ENCODE peak calls at places on chromosomes 16 and 17, in five cellular contexts. One of them, this sample, is unnamed.

GRCh38 chr16:19008770-19009169 is 25.0 kb downstream of the TMC7 start:
- DNase-seq in neural crest cell: no peak
- DNase-seq in left ventricle myocardium inferior: no peak
- DNase-seq in GOT3: no peak
- DNase-seq in activated T-helper 1 cell treated with Interleukin-2 at 50 U/mL for 16 hours: no peak
- DNase-seq in this sample: no peak

GRCh38 chr16:69724981-69725479 is 1.3 kb downstream of the NQO1 start:
- DNase-seq in left ventricle myocardium inferior: no peak
- DNase-seq in activated T-helper 1 cell treated with Interleukin-2 at 50 U/mL for 16 hours: no peak
- DNase-seq in GOT3: no peak
- DNase-seq in neural crest cell: no peak
- DNase-seq in this sample: no peak

GRCh38 chr17:27868565-27868964 is 24.6 kb downstream of the LYRM9 start:
- DNase-seq in GOT3: no peak
- DNase-seq in neural crest cell: no peak
- DNase-seq in left ventricle myocardium inferior: no peak
- DNase-seq in activated T-helper 1 cell treated with Interleukin-2 at 50 U/mL for 16 hours: no peak
- DNase-seq in this sample: no peak

GRCh38 chr17:7120123-7120522 is 5.5 kb upstream of the ASGR2 start:
- DNase-seq in left ventricle myocardium inferior: no peak
- DNase-seq in neural crest cell: no peak
- DNase-seq in GOT3: no peak
- DNase-seq in activated T-helper 1 cell treated with Interleukin-2 at 50 U/mL for 16 hours: no peak
- DNase-seq in this sample: no peak

GRCh38 chr17:49862781-49863331 is 15.0 kb upstream of the TAC4 start:
- DNase-seq in GOT3: no peak
- DNase-seq in neural crest cell: no peak
- DNase-seq in activated T-helper 1 cell treated with Interleukin-2 at 50 U/mL for 16 hours: no peak
- DNase-seq in left ventricle myocardium inferior: no peak
- DNase-seq in this sample: no peak

GRCh38 chr17:48542956-48543853 is 1.7 kb downstream of the HOXB2 start:
- DNase-seq in GOT3: no peak
- DNase-seq in neural crest cell: no peak
- DNase-seq in left ventricle myocardium inferior: peak
- DNase-seq in activated T-helper 1 cell treated with Interleukin-2 at 50 U/mL for 16 hours: peak
- DNase-seq in this sample: no peak

GRCh38 chr17:15351925-15352324 is 10.5 kb upstream of the TEKT3 start:
- DNase-seq in left ventricle myocardium inferior: no peak
- DNase-seq in activated T-helper 1 cell treated with Interleukin-2 at 50 U/mL for 16 hours: no peak
- DNase-seq in GOT3: no peak
- DNase-seq in neural crest cell: no peak
- DNase-seq in this sample: no peak

GRCh38 chr17:29572691-29573557 is 4.4 kb downstream of the TP53I13 start:
- DNase-seq in left ventricle myocardium inferior: peak
- DNase-seq in neural crest cell: peak
- DNase-seq in activated T-helper 1 cell treated with Interleukin-2 at 50 U/mL for 16 hours: peak
- DNase-seq in GOT3: no peak
- DNase-seq in this sample: no peak

GRCh38 chr16:25135239-25135878 is 23.8 kb downstream of the LCMT1 start:
- DNase-seq in GOT3: no peak
- DNase-seq in neural crest cell: no peak
- DNase-seq in left ventricle myocardium inferior: no peak
- DNase-seq in activated T-helper 1 cell treated with Interleukin-2 at 50 U/mL for 16 hours: no peak
- DNase-seq in this sample: no peak

GRCh38 chr16:1771072-1771863 is at the start of gene NME3:
- DNase-seq in left ventricle myocardium inferior: peak
- DNase-seq in neural crest cell: peak
- DNase-seq in GOT3: peak
- DNase-seq in activated T-helper 1 cell treated with Interleukin-2 at 50 U/mL for 16 hours: peak
- DNase-seq in this sample: no peak

GRCh38 chr16:27405546-27406451 is 3.8 kb downstream of the IL21R start:
- DNase-seq in activated T-helper 1 cell treated with Interleukin-2 at 50 U/mL for 16 hours: no peak
- DNase-seq in neural crest cell: no peak
- DNase-seq in left ventricle myocardium inferior: no peak
- DNase-seq in GOT3: no peak
- DNase-seq in this sample: no peak

GRCh38 chr17:75549246-75550138 is 24.0 kb downstream of the LLGL2 start:
- DNase-seq in left ventricle myocardium inferior: no peak
- DNase-seq in activated T-helper 1 cell treated with Interleukin-2 at 50 U/mL for 16 hours: no peak
- DNase-seq in GOT3: no peak
- DNase-seq in neural crest cell: no peak
- DNase-seq in this sample: no peak

GRCh38 chr17:34393401-34393800 is 30.4 kb upstream of the CCL1 start:
- DNase-seq in GOT3: no peak
- DNase-seq in activated T-helper 1 cell treated with Interleukin-2 at 50 U/mL for 16 hours: no peak
- DNase-seq in left ventricle myocardium inferior: no peak
- DNase-seq in neural crest cell: no peak
- DNase-seq in this sample: no peak

GRCh38 chr17:28896884-28897768 is at the start of gene FLOT2:
- DNase-seq in activated T-helper 1 cell treated with Interleukin-2 at 50 U/mL for 16 hours: peak
- DNase-seq in neural crest cell: peak
- DNase-seq in left ventricle myocardium inferior: peak
- DNase-seq in GOT3: no peak
- DNase-seq in this sample: no peak

GRCh38 chr16:85673529-85674417 is 15.0 kb downstream of the GINS2 start:
- DNase-seq in GOT3: no peak
- DNase-seq in neural crest cell: no peak
- DNase-seq in activated T-helper 1 cell treated with Interleukin-2 at 50 U/mL for 16 hours: no peak
- DNase-seq in left ventricle myocardium inferior: peak
- DNase-seq in this sample: no peak

GRCh38 chr16:88743693-88744519 is 37.6 kb downstream of the CTU2 start:
- DNase-seq in neural crest cell: peak
- DNase-seq in left ventricle myocardium inferior: peak
- DNase-seq in activated T-helper 1 cell treated with Interleukin-2 at 50 U/mL for 16 hours: peak
- DNase-seq in GOT3: no peak
- DNase-seq in this sample: no peak

GRCh38 chr16:80569440-80570105 is 28.8 kb downstream of the DYNLRB2 start:
- DNase-seq in GOT3: no peak
- DNase-seq in left ventricle myocardium inferior: no peak
- DNase-seq in neural crest cell: no peak
- DNase-seq in activated T-helper 1 cell treated with Interleukin-2 at 50 U/mL for 16 hours: peak
- DNase-seq in this sample: no peak

GRCh38 chr17:48294193-48294909 is 135.7 kb downstream of the SKAP1 start:
- DNase-seq in neural crest cell: no peak
- DNase-seq in left ventricle myocardium inferior: no peak
- DNase-seq in activated T-helper 1 cell treated with Interleukin-2 at 50 U/mL for 16 hours: no peak
- DNase-seq in GOT3: no peak
- DNase-seq in this sample: no peak

GRCh38 chr17:8859029-8859803 is 8.3 kb downstream of the PIK3R6 start:
- DNase-seq in neural crest cell: no peak
- DNase-seq in GOT3: peak
- DNase-seq in activated T-helper 1 cell treated with Interleukin-2 at 50 U/mL for 16 hours: no peak
- DNase-seq in left ventricle myocardium inferior: no peak
- DNase-seq in this sample: no peak

GRCh38 chr17:28983286-28984240 is 22.3 kb downstream of the SEZ6 start:
- DNase-seq in left ventricle myocardium inferior: no peak
- DNase-seq in neural crest cell: no peak
- DNase-seq in activated T-helper 1 cell treated with Interleukin-2 at 50 U/mL for 16 hours: no peak
- DNase-seq in GOT3: no peak
- DNase-seq in this sample: no peak

GRCh38 chr17:7213895-7214299 is 5.7 kb downstream of the DLG4 start:
- DNase-seq in left ventricle myocardium inferior: peak
- DNase-seq in activated T-helper 1 cell treated with Interleukin-2 at 50 U/mL for 16 hours: peak
- DNase-seq in GOT3: no peak
- DNase-seq in neural crest cell: peak
- DNase-seq in this sample: no peak

GRCh38 chr16:69440236-69440635 is 15.8 kb downstream of the CYB5B start:
- DNase-seq in activated T-helper 1 cell treated with Interleukin-2 at 50 U/mL for 16 hours: no peak
- DNase-seq in GOT3: no peak
- DNase-seq in neural crest cell: no peak
- DNase-seq in left ventricle myocardium inferior: no peak
- DNase-seq in this sample: no peak

GRCh38 chr17:81422776-81423697 is 27.8 kb downstream of the BAHCC1 start:
- DNase-seq in left ventricle myocardium inferior: peak
- DNase-seq in activated T-helper 1 cell treated with Interleukin-2 at 50 U/mL for 16 hours: no peak
- DNase-seq in neural crest cell: no peak
- DNase-seq in GOT3: peak
- DNase-seq in this sample: no peak

GRCh38 chr16:66326995-66327513 is 39.4 kb upstream of the CDH5 start:
- DNase-seq in GOT3: no peak
- DNase-seq in left ventricle myocardium inferior: no peak
- DNase-seq in activated T-helper 1 cell treated with Interleukin-2 at 50 U/mL for 16 hours: no peak
- DNase-seq in neural crest cell: no peak
- DNase-seq in this sample: no peak

GRCh38 chr17:39150104-39150634 is 1.3 kb downstream of the PLXDC1 start:
- DNase-seq in activated T-helper 1 cell treated with Interleukin-2 at 50 U/mL for 16 hours: no peak
- DNase-seq in GOT3: no peak
- DNase-seq in left ventricle myocardium inferior: no peak
- DNase-seq in neural crest cell: no peak
- DNase-seq in this sample: no peak

GRCh38 chr17:68704897-68705296 is 103.7 kb upstream of the FAM20A start:
- DNase-seq in neural crest cell: no peak
- DNase-seq in activated T-helper 1 cell treated with Interleukin-2 at 50 U/mL for 16 hours: no peak
- DNase-seq in GOT3: no peak
- DNase-seq in left ventricle myocardium inferior: no peak
- DNase-seq in this sample: no peak

GRCh38 chr16:8370374-8371015 is 219.8 kb downstream of the TMEM114 start:
- DNase-seq in neural crest cell: no peak
- DNase-seq in activated T-helper 1 cell treated with Interleukin-2 at 50 U/mL for 16 hours: no peak
- DNase-seq in left ventricle myocardium inferior: no peak
- DNase-seq in GOT3: no peak
- DNase-seq in this sample: no peak

GRCh38 chr17:79748296-79749099 is 17.8 kb downstream of the ENPP7 start:
- DNase-seq in activated T-helper 1 cell treated with Interleukin-2 at 50 U/mL for 16 hours: no peak
- DNase-seq in left ventricle myocardium inferior: no peak
- DNase-seq in neural crest cell: no peak
- DNase-seq in GOT3: no peak
- DNase-seq in this sample: no peak

GRCh38 chr16:84947022-84947421 is 64.3 kb downstream of the ZDHHC7 start:
- DNase-seq in GOT3: no peak
- DNase-seq in neural crest cell: no peak
- DNase-seq in activated T-helper 1 cell treated with Interleukin-2 at 50 U/mL for 16 hours: no peak
- DNase-seq in left ventricle myocardium inferior: no peak
- DNase-seq in this sample: no peak

GRCh38 chr17:7249219-7249618 is 2.3 kb downstream of the CTDNEP1 start:
- DNase-seq in activated T-helper 1 cell treated with Interleukin-2 at 50 U/mL for 16 hours: no peak
- DNase-seq in GOT3: no peak
- DNase-seq in left ventricle myocardium inferior: no peak
- DNase-seq in neural crest cell: no peak
- DNase-seq in this sample: no peak

GRCh38 chr17:74282587-74283370 is 8.7 kb downstream of the DNAI2 start:
- DNase-seq in neural crest cell: no peak
- DNase-seq in activated T-helper 1 cell treated with Interleukin-2 at 50 U/mL for 16 hours: peak
- DNase-seq in GOT3: no peak
- DNase-seq in left ventricle myocardium inferior: no peak
- DNase-seq in this sample: no peak

GRCh38 chr16:56789360-56789759 is 59.4 kb downstream of the NUP93 start:
- DNase-seq in neural crest cell: no peak
- DNase-seq in left ventricle myocardium inferior: no peak
- DNase-seq in activated T-helper 1 cell treated with Interleukin-2 at 50 U/mL for 16 hours: no peak
- DNase-seq in GOT3: no peak
- DNase-seq in this sample: no peak